ENCODE peak calls at places on chromosomes 12 and 14, in ten cellular contexts. P is AG09309; H is fibroblast of the aortic adventitia; N is stimulated activated CD8-positive, alpha-beta memory T cell treated with anti-CD3 and anti-CD28 coated beads, Interleukin-4, amount 100 ng/mL, for 1 hour; B is NCI-H146; Y is hippocampal formation; A is stimulated activated CD4-positive, alpha-beta T cell treated with anti-CD3 and anti-CD28 coated beads, Interleukin-15, amount 100 ng/mL, for 1 hour; L is A673; C is fibroblast of lung; I is GM18507. W is an unnamed sample.

GRCh38 chr14:91063119-91063518 is 2.7 kb upstream of the RPS6KA5 start:
- DNase-seq in P (no peak), H (no peak), N (no peak), B (no peak), Y (no peak), A (no peak), L (no peak), C (no peak), I (no peak), W (no peak)

GRCh38 chr14:106841701-106842100 is 1315.3 kb downstream of the TMEM121 start:
- DNase-seq in P (no peak), H (no peak), N (no peak), B (no peak), Y (no peak), A (no peak), L (no peak), C (no peak), I (no peak), W (no peak)

GRCh38 chr14:93901813-93902212 is 25.3 kb upstream of the FAM181A start:
- DNase-seq in P (no peak), H (no peak), N (no peak), B (no peak), Y (no peak), A (no peak), L (no peak), C (no peak), I (no peak), W (no peak)

GRCh38 chr14:22471545-22472121 is 117.4 kb downstream of the DAD1 start:
- DNase-seq in P (no peak), H (no peak), N (no peak), B (no peak), Y (peak; percentile 18), A (no peak), L (peak; percentile 92), C (peak; percentile 50), I (no peak), W (no peak)

GRCh38 chr12:120539303-120539702 is 5.1 kb downstream of the RNF10 start:
- DNase-seq in P (no peak), H (peak; percentile 48), N (no peak), B (no peak), Y (no peak), A (no peak), L (no peak), C (peak; percentile 51), I (no peak), W (no peak)

GRCh38 chr14:35412281-35413057 is 7.9 kb upstream of the NFKBIA start:
- DNase-seq in P (no peak), H (peak; percentile 31), N (no peak), B (no peak), Y (no peak), A (no peak), L (no peak), C (no peak), I (no peak), W (no peak)

GRCh38 chr14:54877015-54877702 is 25.5 kb downstream of the GCH1 start:
- DNase-seq in P (no peak), H (peak; percentile 68), N (no peak), B (peak; percentile 5), Y (no peak), A (no peak), L (no peak), C (peak; percentile 24), I (no peak), W (peak; percentile 33)

GRCh38 chr14:37618498-37619041 is 23.1 kb downstream of the TTC6 start:
- DNase-seq in P (no peak), H (no peak), N (no peak), B (no peak), Y (no peak), A (no peak), L (no peak), C (no peak), I (no peak), W (no peak)

GRCh38 chr14:89279649-89280232 is 137.3 kb downstream of the FOXN3 start:
- DNase-seq in P (no peak), H (no peak), N (no peak), B (no peak), Y (no peak), A (no peak), L (no peak), C (no peak), I (no peak), W (no peak)

GRCh38 chr14:94115068-94115591 is 4.6 kb downstream of the IFI27 start:
- DNase-seq in P (no peak), H (peak; percentile 54), N (no peak), B (no peak), Y (no peak), A (no peak), L (no peak), C (no peak), I (no peak), W (no peak)

GRCh38 chr12:103441437-103442186 is 54.2 kb downstream of the C12orf42 start:
- DNase-seq in P (no peak), H (no peak), N (no peak), B (peak; percentile 7), Y (no peak), A (no peak), L (no peak), C (no peak), I (peak; percentile 45), W (no peak)

GRCh38 chr14:83007641-83008237 is 1474.1 kb upstream of the SEL1L start:
- DNase-seq in P (no peak), H (no peak), N (no peak), B (no peak), Y (no peak), A (no peak), L (no peak), C (no peak), I (no peak), W (no peak)

GRCh38 chr12:51915951-51916350 is 8.6 kb downstream of the ACVRL1 start:
- DNase-seq in P (no peak), H (no peak), N (no peak), B (no peak), Y (no peak), A (no peak), L (no peak), C (no peak), I (no peak), W (no peak)

W was measured in HFF-Myc.